ENCODE peak calls at places on chromosomes 13 and 19, in four cellular contexts. V, F, W and K are unnamed samples.

GRCh38 chr19:5987077-5987818 is 9.3 kb upstream of the RANBP3 start:
- DNase-seq in V (peak), F (peak), W (peak), K (peak)

GRCh38 chr13:52003551-52003950 is 7.7 kb downstream of the ATP7B start:
- DNase-seq in V (no peak), F (no peak), W (no peak), K (no peak)

GRCh38 chr13:113364371-113364932 is 522 bp upstream of the GRTP1 start:
- DNase-seq in V (no peak), F (no peak), W (no peak), K (no peak)

GRCh38 chr19:1139126-1139525 is 34.9 kb downstream of the SBNO2 start:
- DNase-seq in V (no peak), F (no peak), W (no peak), K (no peak)

GRCh38 chr13:42524487-42525034 is 49.4 kb upstream of the TNFSF11 start:
- DNase-seq in V (no peak), F (no peak), W (no peak), K (no peak)

GRCh38 chr13:48888613-48889012 is 87.1 kb upstream of the FNDC3A start:
- DNase-seq in V (no peak), F (no peak), W (no peak), K (no peak)

GRCh38 chr19:56252699-56253422 is 19.7 kb upstream of the EDDM13 start:
- DNase-seq in V (peak), F (peak), W (peak), K (peak)

GRCh38 chr19:8571006-8571411 is 6.2 kb downstream of the MYO1F start:
- DNase-seq in V (peak), F (no peak), W (no peak), K (peak)

GRCh38 chr13:49533586-49534269 is 38.0 kb downstream of the PHF11 start:
- DNase-seq in V (peak), F (no peak), W (no peak), K (no peak)

GRCh38 chr19:39946532-39946931 is 12.1 kb upstream of the FCGBP start:
- DNase-seq in V (peak), F (no peak), W (no peak), K (no peak)

GRCh38 chr13:103006706-103007426 is 59.4 kb downstream of the SLC10A2 start:
- DNase-seq in V (peak), F (no peak), W (no peak), K (no peak)

GRCh38 chr19:30338878-30339623 is 33.1 kb upstream of the ZNF536 start:
- DNase-seq in V (no peak), F (no peak), W (no peak), K (no peak)

GRCh38 chr19:40252395-40252794 is 25.9 kb upstream of the CCNP start:
- DNase-seq in V (no peak), F (no peak), W (no peak), K (no peak)

GRCh38 chr13:71879129-71879535 is 12.1 kb upstream of the DACH1 start:
- DNase-seq in V (peak), F (no peak), W (peak), K (peak)

GRCh38 chr19:13983213-13983889 is 22.8 kb downstream of the RFX1 start:
- DNase-seq in V (no peak), F (no peak), W (no peak), K (no peak)

GRCh38 chr13:110109140-110109783 is 197.7 kb downstream of the COL4A1 start:
- DNase-seq in V (peak), F (no peak), W (no peak), K (no peak)

GRCh38 chr19:35744688-35745327 is 410 bp downstream of the U2AF1L4 start:
- DNase-seq in V (peak), F (peak), W (peak), K (peak)

GRCh38 chr19:3573162-3573857 is 566 bp downstream of the HMG20B start:
- DNase-seq in V (no peak), F (no peak), W (no peak), K (no peak)

GRCh38 chr13:65841156-65841555 is 1389.0 kb downstream of the PCDH9 start:
- DNase-seq in V (no peak), F (no peak), W (no peak), K (no peak)

GRCh38 chr13:46759861-46760260 is 37.1 kb downstream of the ESD start:
- DNase-seq in V (peak), F (no peak), W (no peak), K (no peak)

GRCh38 chr13:111184685-111185401 is 69.7 kb downstream of the ARHGEF7 start:
- DNase-seq in V (peak), F (no peak), W (no peak), K (peak)

GRCh38 chr13:38636756-38637155 is 50.1 kb upstream of the FREM2 start:
- DNase-seq in V (no peak), F (no peak), W (no peak), K (no peak)

GRCh38 chr19:7257148-7258041 is 36.8 kb downstream of the INSR start:
- DNase-seq in V (no peak), F (no peak), W (peak), K (no peak)

GRCh38 chr13:73952683-73953082 is 181.5 kb downstream of the KLF12 start:
- DNase-seq in V (no peak), F (peak), W (no peak), K (no peak)

GRCh38 chr19:32318884-32319520 is 26.4 kb upstream of the ZNF507 start:
- DNase-seq in V (peak), F (no peak), W (no peak), K (no peak)

GRCh38 chr19:2170219-2170618 is 6.5 kb downstream of the DOT1L start:
- DNase-seq in V (no peak), F (no peak), W (no peak), K (no peak)

GRCh38 chr19:39499932-39500331 is 1.2 kb downstream of the DLL3 start:
- DNase-seq in V (no peak), F (no peak), W (no peak), K (no peak)

GRCh38 chr13:112608212-112608611 is 20.3 kb upstream of the TUBGCP3 start:
- DNase-seq in V (no peak), F (no peak), W (no peak), K (no peak)

GRCh38 chr13:29502391-29503008 is 93.0 kb downstream of the SLC7A1 start:
- DNase-seq in V (no peak), F (no peak), W (no peak), K (no peak)

GRCh38 chr19:15010497-15011255 is 31.0 kb upstream of the SLC1A6 start:
- DNase-seq in V (no peak), F (no peak), W (no peak), K (no peak)

GRCh38 chr13:30572859-30573275 is 44.9 kb upstream of the USPL1 start:
- DNase-seq in V (peak), F (no peak), W (no peak), K (peak)

GRCh38 chr19:7868326-7868670 is 5.9 kb downstream of the PRR36 start:
- DNase-seq in V (no peak), F (no peak), W (no peak), K (no peak)

GRCh38 chr19:43784981-43785808 is 4.4 kb upstream of the KCNN4 start:
- DNase-seq in V (peak), F (peak), W (no peak), K (peak)

GRCh38 chr13:52848455-52849190 is at the start of gene PCDH8:
- DNase-seq in V (no peak), F (no peak), W (no peak), K (no peak)

GRCh38 chr13:40667622-40667978 is 1.2 kb upstream of the FOXO1 start:
- DNase-seq in V (no peak), F (no peak), W (no peak), K (no peak)

GRCh38 chr13:51825165-51825592 is 19.8 kb downstream of the TMEM272 start:
- DNase-seq in V (peak), F (no peak), W (no peak), K (peak)

GRCh38 chr13:48828962-48829405 is 146.7 kb upstream of the FNDC3A start:
- DNase-seq in V (peak), F (no peak), W (no peak), K (no peak)

DNA sequence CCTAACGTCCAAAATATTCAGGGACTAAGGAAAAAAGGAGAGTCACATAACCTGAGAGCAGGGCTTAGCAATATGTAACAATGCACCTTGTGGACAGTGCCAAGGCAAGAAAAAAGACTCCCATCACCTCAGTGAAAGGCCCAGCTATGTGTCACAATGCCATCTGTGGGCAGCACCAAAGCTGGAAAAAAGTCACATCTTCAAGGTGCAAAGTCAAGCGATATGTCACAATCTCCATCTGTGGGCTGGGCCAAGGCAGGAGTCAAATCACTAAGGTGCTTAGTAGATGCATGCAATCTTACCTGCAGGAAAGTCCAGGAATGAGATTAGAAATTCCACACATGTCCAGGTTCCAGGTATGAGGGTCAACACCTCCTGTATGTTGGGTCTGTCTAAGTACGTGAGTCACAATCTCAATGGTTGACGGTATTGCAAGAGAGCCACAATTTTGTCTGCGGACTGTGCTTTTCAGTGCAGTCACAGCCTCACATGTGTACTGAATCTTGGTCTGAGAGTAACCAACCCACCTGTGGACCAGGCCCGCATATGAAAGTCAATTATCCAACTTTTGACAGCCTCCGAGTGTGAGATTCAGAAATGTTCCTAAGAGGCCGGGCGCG is 14.8 kb upstream of the ZNF43 start:
- DNase-seq in V (peak), F (no peak), W (no peak), K (no peak)
- H3K4me3 ChIP-seq in V (peak), F (peak), W (peak), K (no peak)

DNA sequence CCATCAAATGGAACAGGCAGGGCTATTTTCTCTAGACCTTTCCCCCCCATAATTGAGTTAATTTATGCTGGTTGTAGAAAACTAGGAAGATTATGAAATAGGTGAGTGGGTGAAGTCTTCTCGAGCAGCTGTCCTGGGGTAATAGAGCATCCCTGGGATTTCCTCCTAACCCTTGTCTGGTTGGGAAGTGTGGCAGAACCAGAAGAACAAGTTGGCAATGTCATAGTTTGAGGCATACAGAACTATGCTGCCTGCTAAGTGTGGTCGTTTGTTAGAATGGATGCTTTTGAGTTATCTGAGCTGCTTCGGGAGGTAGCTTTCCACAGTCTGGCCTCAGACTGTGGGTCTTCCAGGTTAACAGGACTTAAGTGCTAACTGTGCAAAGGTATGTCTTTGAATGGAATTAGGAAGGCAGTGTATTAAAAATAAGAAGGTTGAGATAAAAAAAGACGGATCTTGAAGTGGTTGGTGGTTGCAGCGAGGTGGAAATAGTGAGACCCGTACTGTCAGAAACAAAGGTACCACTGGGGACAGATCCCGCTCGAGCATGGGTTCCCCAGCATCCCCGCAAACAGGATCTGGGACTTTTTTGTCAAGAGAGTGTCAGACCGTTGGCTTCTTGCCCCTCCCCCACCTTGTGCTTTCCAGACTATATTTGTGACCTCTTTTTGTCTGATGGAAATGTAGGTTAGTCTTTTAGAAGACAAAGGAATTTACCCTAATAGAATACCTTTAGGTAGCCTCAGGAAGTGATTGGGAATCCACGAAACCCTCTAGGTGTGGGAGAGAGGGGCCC is 4.0 kb downstream of the GATAD2A start:
- DNase-seq in V (no peak), F (no peak), W (no peak), K (no peak)
- H3K4me3 ChIP-seq in V (no peak), F (no peak), W (no peak), K (no peak)

GRCh38 chr13:59494151-59494550 is 669.6 kb downstream of the DIAPH3 start:
- DNase-seq in V (no peak), F (no peak), W (no peak), K (no peak)
- H3K4me3 ChIP-seq in V (no peak), F (no peak), W (no peak), K (no peak)

DNA sequence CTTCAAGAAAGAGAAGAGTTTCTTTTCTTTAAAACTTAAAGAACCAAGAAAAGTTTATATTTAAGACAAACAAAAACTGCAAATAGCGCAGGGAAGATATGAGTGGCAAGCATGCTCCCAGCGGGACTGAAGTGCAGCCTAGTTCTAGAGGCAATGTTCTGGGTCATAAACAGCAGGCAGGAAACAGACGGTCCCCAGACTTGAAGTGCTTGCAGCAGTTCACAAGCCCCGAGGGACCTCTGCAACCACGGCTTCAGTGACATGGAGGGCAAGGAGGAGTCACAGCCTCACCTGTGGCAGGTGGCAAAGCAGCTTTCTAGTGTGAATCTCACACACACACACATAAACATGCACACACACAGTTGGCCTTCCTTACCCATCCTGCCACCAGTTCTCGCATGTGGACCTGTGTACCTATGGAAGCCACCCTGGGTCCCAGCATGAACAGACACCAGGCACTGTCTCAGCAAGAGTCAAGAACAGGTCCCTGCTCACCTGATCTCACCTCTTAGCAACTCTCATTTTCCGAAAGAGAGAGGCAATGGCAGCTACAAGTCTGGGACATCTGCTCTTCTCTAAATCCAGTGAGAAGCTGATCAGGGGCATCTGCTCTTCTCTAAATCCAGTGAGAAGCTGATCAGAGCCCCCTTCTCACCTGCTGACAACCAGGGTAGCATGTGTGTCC is 162.0 kb downstream of the EFNB2 start:
- DNase-seq in V (peak), F (no peak), W (no peak), K (no peak)
- H3K4me3 ChIP-seq in V (no peak), F (no peak), W (no peak), K (no peak)